ENCODE peak calls at places on chromosome 3, in eight cellular contexts. O, U, C, A, I, W, G and F are unnamed samples.

GRCh38 chr3:35919160-35919559 is 279.8 kb downstream of the ARPP21 start:
- DNase-seq in O (no peak), U (no peak), C (no peak), A (no peak), I (no peak), W (no peak), G (no peak), F (no peak)

GRCh38 chr3:24493951-24494615 is 567 bp downstream of the THRB start:
- DNase-seq in O (peak), U (peak), C (peak), A (peak), I (no peak), W (no peak), G (peak), F (peak)

GRCh38 chr3:120497813-120498212 is 47.0 kb upstream of the FSTL1 start:
- DNase-seq in O (peak), U (no peak), C (no peak), A (no peak), I (no peak), W (no peak), G (no peak), F (peak)

GRCh38 chr3:15148614-15149013 is 49.7 kb upstream of the RBSN start:
- DNase-seq in O (no peak), U (peak), C (no peak), A (peak), I (no peak), W (peak), G (peak), F (no peak)

GRCh38 chr3:27253831-27254230 is 115.4 kb downstream of the NEK10 start:
- DNase-seq in O (peak), U (peak), C (peak), A (peak), I (no peak), W (peak), G (peak), F (no peak)

GRCh38 chr3:137012097-137012501 is 54.3 kb downstream of the IL20RB start:
- DNase-seq in O (peak), U (no peak), C (no peak), A (no peak), I (no peak), W (no peak), G (no peak), F (no peak)

GRCh38 chr3:136778865-136779264 is 26.7 kb upstream of the STAG1 start:
- DNase-seq in O (peak), U (no peak), C (peak), A (no peak), I (no peak), W (no peak), G (peak), F (no peak)

GRCh38 chr3:72100062-72100511 is 315.1 kb upstream of the PROK2 start:
- DNase-seq in O (no peak), U (peak), C (no peak), A (no peak), I (no peak), W (no peak), G (no peak), F (no peak)

GRCh38 chr3:183498634-183499033 is 56.9 kb downstream of the KLHL6 start:
- DNase-seq in O (no peak), U (no peak), C (no peak), A (no peak), I (no peak), W (no peak), G (no peak), F (no peak)

GRCh38 chr3:107956991-107957467 is 133.8 kb downstream of the CD47 start:
- DNase-seq in O (peak), U (no peak), C (peak), A (peak), I (no peak), W (no peak), G (no peak), F (no peak)

GRCh38 chr3:145219355-145220196 is 941.4 kb downstream of the PLOD2 start:
- DNase-seq in O (no peak), U (no peak), C (no peak), A (no peak), I (no peak), W (no peak), G (peak), F (no peak)

GRCh38 chr3:96361241-96361640 is 453.2 kb upstream of the EPHA6 start:
- DNase-seq in O (no peak), U (no peak), C (no peak), A (no peak), I (no peak), W (no peak), G (no peak), F (no peak)

GRCh38 chr3:34780973-34781372 is 858.4 kb upstream of the ARPP21 start:
- DNase-seq in O (no peak), U (no peak), C (no peak), A (no peak), I (no peak), W (no peak), G (no peak), F (no peak)

GRCh38 chr3:171354706-171355582 is 105.3 kb downstream of the TNIK start:
- DNase-seq in O (peak), U (no peak), C (peak), A (no peak), I (no peak), W (no peak), G (no peak), F (no peak)

GRCh38 chr3:171333784-171334464 is 126.3 kb downstream of the TNIK start:
- DNase-seq in O (no peak), U (no peak), C (peak), A (peak), I (no peak), W (no peak), G (no peak), F (no peak)

GRCh38 chr3:147620906-147621305 is 211.7 kb downstream of the ZIC1 start:
- DNase-seq in O (peak), U (no peak), C (no peak), A (no peak), I (no peak), W (no peak), G (no peak), F (no peak)

GRCh38 chr3:157499342-157499963 is 3.8 kb downstream of the VEPH1 start:
- DNase-seq in O (peak), U (peak), C (peak), A (peak), I (no peak), W (peak), G (peak), F (no peak)

GRCh38 chr3:175386630-175387029 is 527.5 kb downstream of the NAALADL2 start:
- DNase-seq in O (peak), U (no peak), C (no peak), A (no peak), I (no peak), W (no peak), G (peak), F (no peak)

DNA sequence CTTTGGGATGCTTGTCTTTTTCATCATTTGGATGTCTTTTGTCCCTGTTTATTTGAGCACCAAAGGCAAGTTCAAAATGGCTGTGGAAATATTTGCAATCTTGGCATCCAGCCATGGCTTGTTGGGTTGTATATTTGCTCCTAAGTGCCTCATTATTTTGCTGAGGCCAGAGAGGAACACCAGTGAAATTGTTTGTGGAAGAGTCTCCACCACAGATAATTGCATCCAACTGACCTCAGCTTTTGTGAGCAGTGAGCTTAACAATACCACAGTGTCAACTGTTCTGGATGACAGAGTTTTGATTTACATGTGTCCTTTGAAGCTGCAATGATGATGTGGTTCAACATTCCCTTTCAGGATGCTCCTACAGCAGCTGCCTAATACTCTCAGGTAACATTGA is 83.0 kb upstream of the KCNAB1 start:
- DNase-seq in O (no peak), U (no peak), C (no peak), A (no peak), I (no peak), W (no peak), G (no peak), F (no peak)
- TF ChIP-seq CTCF in O (no peak), U (no peak), C (no peak), A (no peak), I (no peak), W (no peak), G (no peak), F (no peak)

GRCh38 chr3:31635586-31635985 is 102.9 kb downstream of the STT3B start:
- DNase-seq in O (peak), U (no peak), C (no peak), A (no peak), I (no peak), W (no peak), G (no peak), F (no peak)

GRCh38 chr3:31634485-31634884 is 101.8 kb downstream of the STT3B start:
- DNase-seq in O (peak), U (no peak), C (no peak), A (no peak), I (no peak), W (no peak), G (no peak), F (no peak)

GRCh38 chr3:31636693-31637442 is 104.1 kb downstream of the STT3B start:
- DNase-seq in O (no peak), U (no peak), C (no peak), A (no peak), I (no peak), W (no peak), G (no peak), F (no peak)

GRCh38 chr3:31636063-31636462 is 103.3 kb downstream of the STT3B start:
- DNase-seq in O (no peak), U (no peak), C (no peak), A (no peak), I (no peak), W (no peak), G (no peak), F (no peak)

DNA sequence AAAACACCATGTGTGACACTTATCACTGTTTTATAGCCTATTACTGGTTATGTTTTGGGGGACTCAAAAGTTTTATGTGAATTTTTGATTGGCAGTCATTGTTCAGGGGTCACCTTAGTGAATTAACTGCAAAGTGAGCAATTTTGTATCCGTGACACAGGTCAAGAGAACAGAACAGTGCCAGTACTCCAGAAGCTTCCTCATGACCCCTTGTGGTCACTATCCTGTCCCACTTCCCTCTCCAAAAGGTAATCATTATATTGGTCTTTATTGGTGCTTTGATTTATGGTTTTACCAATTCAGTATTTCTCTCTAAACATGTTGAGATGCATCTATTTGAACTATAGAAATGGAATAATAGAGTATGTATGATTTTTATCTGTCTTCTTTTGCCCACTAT is 107.1 kb downstream of the STT3B start:
- DNase-seq in O (no peak), U (no peak), C (no peak), A (no peak), I (no peak), W (no peak), G (no peak), F (no peak)
- TF ChIP-seq CTCF in O (no peak), U (peak), C (no peak), A (no peak), I (no peak), W (no peak), G (no peak), F (no peak)

DNA sequence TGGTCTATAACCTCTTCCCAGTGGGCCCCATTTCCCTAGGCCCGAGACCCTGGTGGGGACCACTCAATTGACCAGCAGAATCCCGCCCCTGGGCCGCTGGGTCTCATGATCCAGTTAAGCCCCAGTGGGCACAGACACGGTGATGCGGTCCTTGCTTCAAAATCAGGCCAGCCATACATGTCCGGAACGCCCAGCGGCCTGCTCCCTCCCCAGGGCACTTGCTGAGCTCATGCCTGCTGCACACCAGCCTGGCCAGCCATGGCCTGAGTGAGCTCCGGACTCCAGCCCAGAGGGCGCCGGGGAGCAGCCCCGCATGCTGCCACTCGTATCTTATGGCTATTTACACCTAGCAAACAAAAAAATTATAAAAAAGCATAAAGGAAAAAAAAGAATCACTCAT is 34.4 kb upstream of the IQSEC1 start:
- DNase-seq in O (no peak), U (no peak), C (peak), A (peak), I (no peak), W (no peak), G (no peak), F (no peak)
- TF ChIP-seq CTCF in O (no peak), U (peak), C (no peak), A (no peak), I (no peak), W (no peak), G (no peak), F (no peak)

GRCh38 chr3:46076606-46077005 is 49.3 kb upstream of the XCR1 start:
- DNase-seq in O (no peak), U (no peak), C (no peak), A (no peak), I (no peak), W (no peak), G (no peak), F (peak)
- TF ChIP-seq CTCF in O (peak), U (no peak), C (peak), A (no peak), I (no peak), W (no peak), G (no peak), F (no peak)

GRCh38 chr3:48465531-48466378 is 19.2 kb downstream of the ATRIP start:
- DNase-seq in O (peak), U (peak), C (peak), A (peak), I (peak), W (peak), G (peak), F (peak)
- TF ChIP-seq CTCF in O (peak), U (peak), C (peak), A (peak), I (peak), W (no peak), G (peak), F (peak)

GRCh38 chr3:97940034-97940433 is 32.2 kb downstream of the RIOX2 start:
- DNase-seq in O (no peak), U (no peak), C (no peak), A (no peak), I (no peak), W (no peak), G (peak), F (no peak)
- TF ChIP-seq CTCF in O (no peak), U (peak), C (peak), A (no peak), I (no peak), W (no peak), G (no peak), F (peak)

GRCh38 chr3:5122741-5123706 is 932 bp downstream of the ARL8B start:
- DNase-seq in O (peak), U (peak), C (peak), A (peak), I (no peak), W (no peak), G (peak), F (no peak)
- TF ChIP-seq CTCF in O (no peak), U (peak), C (no peak), A (no peak), I (no peak), W (no peak), G (no peak), F (no peak)

GRCh38 chr3:161149529-161149928 is 44.4 kb upstream of the B3GALNT1 start:
- DNase-seq in O (peak), U (no peak), C (no peak), A (no peak), I (no peak), W (no peak), G (no peak), F (no peak)
- TF ChIP-seq CTCF in O (no peak), U (no peak), C (no peak), A (no peak), I (no peak), W (no peak), G (no peak), F (no peak)

GRCh38 chr3:33318709-33319380 is 41.6 kb downstream of the FBXL2 start:
- DNase-seq in O (no peak), U (no peak), C (no peak), A (no peak), I (no peak), W (peak), G (peak), F (no peak)
- TF ChIP-seq CTCF in O (peak), U (peak), C (no peak), A (no peak), I (no peak), W (no peak), G (peak), F (peak)

DNA sequence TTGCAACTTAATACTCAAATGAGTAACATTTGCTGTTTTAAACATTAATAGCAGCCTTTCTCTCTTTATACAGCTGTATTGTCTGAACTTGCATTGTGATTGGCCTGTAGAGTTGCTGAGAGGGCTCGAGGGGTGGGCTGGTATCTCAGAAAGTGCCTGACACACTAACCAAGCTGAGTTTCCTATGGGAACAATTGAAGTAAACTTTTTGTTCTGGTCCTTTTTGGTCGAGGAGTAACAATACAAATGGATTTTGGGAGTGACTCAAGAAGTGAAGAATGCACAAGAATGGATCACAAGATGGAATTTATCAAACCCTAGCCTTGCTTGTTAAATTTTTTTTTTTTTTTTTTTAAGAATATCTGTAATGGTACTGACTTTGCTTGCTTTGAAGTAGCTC is 40.3 kb downstream of the CTNNB1 start:
- DNase-seq in O (peak), U (no peak), C (no peak), A (no peak), I (no peak), W (no peak), G (no peak), F (no peak)
- TF ChIP-seq CTCF in O (no peak), U (no peak), C (no peak), A (no peak), I (no peak), W (no peak), G (no peak), F (no peak)